ENCODE peak calls at places on chromosome 19, in ten cellular contexts. N is pancreas; S is lower leg skin; H is esophagus squamous epithelium; V is psoas muscle; J is progenitor cell of endocrine pancreas; M is cardiac fibroblast; F is left ventricle myocardium inferior; P is left lung; D is CD8-positive, alpha-beta T cell. I is an unnamed sample.

GRCh38 chr19:18967358-18968146 is 26.5 kb upstream of the HOMER3 start:
- DNase-seq in D (no peak), P (peak), V (peak), F (peak), J (no peak), H (peak), N (no peak), S (peak), M (peak), I (no peak)

GRCh38 chr19:48784527-48784926 is 26.3 kb downstream of the BCAT2 start:
- DNase-seq in M (peak), J (no peak), D (no peak), F (no peak), H (no peak), P (no peak), V (no peak), N (no peak), S (no peak), I (no peak)

GRCh38 chr19:55661826-55662225 is 7.0 kb downstream of the U2AF2 start:
- DNase-seq in V (no peak), D (no peak), J (no peak), N (no peak), P (no peak), M (no peak), S (no peak), H (no peak), F (no peak), I (no peak)

GRCh38 chr19:6362024-6362344 is 653 bp downstream of the CLPP start:
- DNase-seq in N (no peak), J (no peak), D (no peak), P (no peak), M (peak), H (no peak), V (no peak), S (no peak), F (no peak), I (no peak)

GRCh38 chr19:40365613-40366401 is 17.3 kb downstream of the PLD3 start:
- DNase-seq in H (no peak), F (peak), V (no peak), J (peak), D (peak), P (peak), M (peak), S (peak), N (peak), I (peak)

GRCh38 chr19:32363175-32363574 is 17.8 kb downstream of the ZNF507 start:
- DNase-seq in J (no peak), M (peak), D (no peak), N (no peak), F (no peak), H (no peak), P (no peak), V (no peak), S (no peak), I (peak)

GRCh38 chr19:53977429-53977990 is 13.9 kb upstream of the CACNG6 start:
- DNase-seq in P (peak), J (peak), V (peak), D (peak), H (no peak), M (peak), F (peak), N (no peak), S (peak), I (peak)

GRCh38 chr19:33297401-33298145 is 4.8 kb downstream of the CEBPA start:
- DNase-seq in P (no peak), N (peak), D (no peak), F (no peak), S (no peak), H (no peak), V (no peak), M (no peak), J (no peak), I (no peak)

GRCh38 chr19:3668331-3669133 is 31.7 kb downstream of the PIP5K1C start:
- DNase-seq in D (no peak), N (no peak), F (no peak), H (no peak), V (no peak), J (no peak), M (peak), P (no peak), S (no peak), I (no peak)

GRCh38 chr19:38544569-38545315 is 73.0 kb downstream of the MAP4K1 start:
- DNase-seq in M (no peak), P (no peak), V (no peak), J (no peak), H (no peak), N (no peak), S (no peak), F (no peak), D (no peak), I (peak)

GRCh38 chr19:49272204-49272603 is 52.8 kb downstream of the SLC6A16 start:
- DNase-seq in D (no peak), N (no peak), P (no peak), J (no peak), F (no peak), V (no peak), M (peak), S (no peak), H (no peak), I (no peak)

GRCh38 chr19:21912654-21913053 is 76.7 kb upstream of the ZNF43 start:
- DNase-seq in P (no peak), S (no peak), D (no peak), F (no peak), J (no peak), M (no peak), N (no peak), V (no peak), H (no peak), I (no peak)

GRCh38 chr19:47110521-47111080 is 3.0 kb downstream of the ZC3H4 start:
- DNase-seq in P (no peak), S (no peak), D (peak), F (no peak), J (no peak), N (no peak), H (no peak), M (no peak), V (peak), I (no peak)

GRCh38 chr19:42360787-42361544 is 29.1 kb downstream of the CNFN start:
- DNase-seq in P (no peak), D (no peak), F (no peak), N (no peak), H (no peak), M (no peak), S (no peak), J (no peak), V (no peak), I (no peak)

GRCh38 chr19:38683393-38684077 is 36.1 kb downstream of the ACTN4 start:
- DNase-seq in S (peak), H (no peak), D (peak), N (peak), J (peak), V (peak), P (peak), M (peak), F (no peak), I (no peak)

GRCh38 chr19:34041922-34042521 is 130.3 kb upstream of the LSM14A start:
- DNase-seq in J (peak), D (peak), H (no peak), N (peak), M (peak), S (peak), F (peak), V (peak), P (peak), I (no peak)

GRCh38 chr19:12990853-12991252 is 4.4 kb upstream of the NFIX start:
- DNase-seq in H (no peak), S (no peak), F (no peak), M (no peak), P (no peak), N (no peak), V (no peak), D (no peak), J (no peak), I (no peak)

GRCh38 chr19:58037927-58038687 is 4.3 kb downstream of the ZSCAN1 start:
- DNase-seq in F (no peak), J (no peak), N (no peak), S (no peak), D (no peak), P (no peak), H (no peak), V (no peak), M (no peak), I (no peak)

GRCh38 chr19:58033741-58034475 is at the start of gene ZSCAN1:
- DNase-seq in D (peak), S (peak), H (no peak), N (peak), M (peak), F (peak), P (peak), J (peak), V (peak), I (peak)

GRCh38 chr19:58038688-58039204 is 4.9 kb downstream of the ZSCAN1 start:
- DNase-seq in J (no peak), F (no peak), V (no peak), S (no peak), H (no peak), D (no peak), P (no peak), M (no peak), N (no peak), I (no peak)

GRCh38 chr19:58034476-58034790 is 608 bp downstream of the ZSCAN1 start:
- DNase-seq in D (no peak), H (no peak), F (no peak), N (no peak), M (no peak), P (no peak), J (no peak), V (no peak), S (no peak), I (no peak)

GRCh38 chr19:58035863-58036262 is 2.0 kb downstream of the ZSCAN1 start:
- DNase-seq in D (no peak), J (no peak), F (no peak), H (no peak), S (no peak), P (no peak), V (no peak), N (no peak), M (no peak), I (no peak)
- TF ChIP-seq CTCF in D (no peak), J (no peak), F (no peak), H (no peak), S (no peak), P (no peak), V (no peak), N (no peak), M (no peak), I (no peak)

GRCh38 chr19:30648321-30648720 is 276.1 kb downstream of the ZNF536 start:
- DNase-seq in F (no peak), M (no peak), J (no peak), P (no peak), D (no peak), N (no peak), H (no peak), S (peak), V (no peak), I (no peak)
- TF ChIP-seq CTCF in F (no peak), M (no peak), J (peak), P (no peak), D (no peak), N (no peak), H (no peak), S (no peak), V (no peak), I (no peak)

DNA sequence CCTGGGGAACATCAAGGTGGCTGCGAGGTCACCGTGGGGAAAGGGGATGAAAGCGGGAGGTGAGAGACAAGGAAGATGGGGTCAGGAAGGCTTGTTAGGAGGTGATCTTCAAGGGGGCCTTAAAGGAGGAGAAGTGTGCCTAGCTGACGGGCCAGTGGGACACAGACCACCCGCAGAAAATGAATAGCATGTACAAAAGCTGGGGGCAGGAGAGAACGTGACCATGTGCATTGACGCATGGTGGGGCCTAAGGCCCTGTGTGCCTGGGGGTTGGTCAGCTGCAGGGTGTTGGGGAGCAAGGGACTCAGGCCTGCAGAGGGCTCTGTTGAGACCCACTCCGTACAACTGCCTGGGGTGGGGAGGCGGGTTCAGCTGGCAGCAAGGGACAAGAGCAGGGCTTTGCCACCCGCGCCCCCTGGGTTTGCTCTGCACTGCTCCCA is 5.9 kb downstream of the RAB8A start:
- DNase-seq in V (peak), N (no peak), M (no peak), D (no peak), J (no peak), P (no peak), S (no peak), F (no peak), H (no peak), I (no peak)
- TF ChIP-seq CTCF in V (no peak), N (no peak), M (no peak), D (no peak), J (no peak), P (no peak), S (no peak), F (no peak), H (no peak), I (no peak)

GRCh38 chr19:50794778-50795664 is 4.8 kb downstream of the ACP4 start:
- DNase-seq in H (no peak), V (no peak), S (no peak), M (no peak), N (no peak), F (no peak), P (no peak), D (no peak), J (no peak), I (no peak)
- TF ChIP-seq CTCF in H (no peak), V (no peak), S (no peak), M (no peak), N (no peak), F (no peak), P (no peak), D (no peak), J (peak), I (no peak)

GRCh38 chr19:2327773-2328400 is 499 bp downstream of the LSM7 start:
- DNase-seq in J (no peak), S (no peak), V (no peak), P (peak), H (no peak), N (no peak), D (peak), F (no peak), M (peak), I (peak)

GRCh38 chr19:2329162-2329505 is 650 bp downstream of the SPPL2B start:
- DNase-seq in N (no peak), S (no peak), V (no peak), F (no peak), J (no peak), P (no peak), D (no peak), H (no peak), M (no peak), I (no peak)

GRCh38 chr19:2329528-2329927 is 1.0 kb downstream of the SPPL2B start:
- DNase-seq in D (no peak), H (no peak), N (no peak), S (no peak), V (no peak), F (no peak), P (no peak), M (no peak), J (no peak), I (no peak)

GRCh38 chr19:2330255-2330631 is 1.8 kb downstream of the SPPL2B start:
- DNase-seq in H (no peak), F (no peak), N (no peak), J (no peak), M (no peak), D (no peak), S (no peak), V (no peak), P (no peak), I (no peak)

GRCh38 chr19:2328401-2329161 is at the start of the genes LSM7 and SPPL2B:
- DNase-seq in P (peak), V (peak), M (peak), J (peak), N (peak), F (peak), S (peak), H (peak), D (peak), I (peak)
- TF ChIP-seq CTCF in P (no peak), V (no peak), M (no peak), J (no peak), N (no peak), F (no peak), S (no peak), H (no peak), D (no peak), I (no peak)

GRCh38 chr19:10724573-10725071 is 6.7 kb downstream of the DNM2 start:
- DNase-seq in P (no peak), S (no peak), N (no peak), D (no peak), J (no peak), H (no peak), F (no peak), M (no peak), V (no peak), I (peak)
- TF ChIP-seq CTCF in P (no peak), S (no peak), N (no peak), D (no peak), J (no peak), H (no peak), F (no peak), M (no peak), V (no peak), I (no peak)